ENCODE peak calls at places on chromosomes 1 and 21, in eight cellular contexts. K, F, U, W, P, M, G and T are unnamed samples.

GRCh38 chr1:112144738-112145426 is 155.4 kb upstream of the KCND3 start:
- DNase-seq in K (no peak), F (no peak), U (no peak), W (no peak), P (no peak), M (no peak), G (no peak), T (no peak)

GRCh38 chr1:94045465-94046056 is 75.4 kb downstream of the ABCA4 start:
- DNase-seq in K (peak; percentile 74), F (peak; percentile 96), U (peak; percentile 49), W (no peak), P (peak; percentile 93), M (peak; percentile 93), G (peak; percentile 91), T (peak; percentile 93)

GRCh38 chr1:26578167-26578566 is 48.6 kb downstream of the RPS6KA1 start:
- DNase-seq in K (no peak), F (no peak), U (no peak), W (no peak), P (no peak), M (no peak), G (no peak), T (no peak)

GRCh38 chr1:212930986-212931678 is 19.2 kb upstream of the VASH2 start:
- DNase-seq in K (no peak), F (peak; percentile 26), U (no peak), W (no peak), P (no peak), M (no peak), G (no peak), T (no peak)

GRCh38 chr1:53413175-53414001 is 45.8 kb upstream of the DMRTB1 start:
- DNase-seq in K (no peak), F (peak; percentile 57), U (no peak), W (no peak), P (peak; percentile 67), M (peak; percentile 74), G (no peak), T (peak; percentile 93)

GRCh38 chr1:220124542-220124941 is 30.6 kb downstream of the IARS2 start:
- DNase-seq in K (no peak), F (no peak), U (no peak), W (no peak), P (no peak), M (peak; percentile 51), G (no peak), T (no peak)

GRCh38 chr21:36395353-36396111 is 10.3 kb downstream of the CHAF1B start:
- DNase-seq in K (no peak), F (no peak), U (no peak), W (no peak), P (no peak), M (no peak), G (peak; percentile 79), T (no peak)

GRCh38 chr1:10451286-10451685 is 1.5 kb downstream of the CORT start:
- DNase-seq in K (peak; percentile 62), F (peak; percentile 63), U (no peak), W (no peak), P (no peak), M (no peak), G (no peak), T (no peak)

GRCh38 chr1:166884040-166884642 is 8.1 kb upstream of the TADA1 start:
- DNase-seq in K (peak; percentile 83), F (peak; percentile 96), U (no peak), W (peak; percentile 19), P (peak; percentile 48), M (no peak), G (peak; percentile 64), T (no peak)

GRCh38 chr1:21084111-21084510 is 92.6 kb downstream of the EIF4G3 start:
- DNase-seq in K (no peak), F (no peak), U (no peak), W (no peak), P (no peak), M (no peak), G (no peak), T (no peak)

GRCh38 chr21:31576428-31576827 is 83.1 kb upstream of the SOD1 start:
- DNase-seq in K (no peak), F (no peak), U (no peak), W (no peak), P (peak; percentile 48), M (no peak), G (no peak), T (no peak)

GRCh38 chr1:231985624-231986023 is 359.0 kb downstream of the DISC1 start:
- DNase-seq in K (no peak), F (no peak), U (no peak), W (no peak), P (no peak), M (no peak), G (no peak), T (no peak)

GRCh38 chr1:201527879-201528278 is 11.0 kb upstream of the NAV1 start:
- DNase-seq in K (no peak), F (no peak), U (no peak), W (no peak), P (no peak), M (no peak), G (no peak), T (no peak)

GRCh38 chr1:76491737-76492136 is 375.5 kb upstream of the ST6GALNAC5 start:
- DNase-seq in K (no peak), F (no peak), U (no peak), W (no peak), P (no peak), M (no peak), G (no peak), T (no peak)

GRCh38 chr21:45228171-45228641 is 59.5 kb downstream of the POFUT2 start:
- DNase-seq in K (no peak), F (no peak), U (no peak), W (no peak), P (peak; percentile 91), M (peak; percentile 94), G (no peak), T (peak; percentile 89)

GRCh38 chr21:33478858-33479678 is 706 bp downstream of the TMEM50B start:
- DNase-seq in K (peak; percentile 43), F (peak; percentile 85), U (no peak), W (peak; percentile 22), P (peak; percentile 23), M (no peak), G (peak; percentile 70), T (no peak)

GRCh38 chr21:43736224-43736883 is 17.4 kb downstream of the PDXK start:
- DNase-seq in K (no peak), F (no peak), U (no peak), W (no peak), P (no peak), M (no peak), G (no peak), T (no peak)

GRCh38 chr1:109805486-109806180 is 41.9 kb upstream of the EPS8L3 start:
- DNase-seq in K (no peak), F (peak; percentile 46), U (peak; percentile 5), W (no peak), P (no peak), M (no peak), G (peak; percentile 26), T (no peak)

GRCh38 chr1:87252406-87252805 is 76.3 kb upstream of the LMO4 start:
- DNase-seq in K (no peak), F (no peak), U (no peak), W (no peak), P (peak; percentile 20), M (peak; percentile 40), G (no peak), T (no peak)

GRCh38 chr1:13702425-13703127 is 2.6 kb downstream of the PRDM2 start:
- DNase-seq in K (no peak), F (no peak), U (no peak), W (peak; percentile 51), P (no peak), M (no peak), G (no peak), T (no peak)

GRCh38 chr1:182781849-182782586 is 7.6 kb upstream of the NPL start:
- DNase-seq in K (peak; percentile 77), F (peak; percentile 93), U (peak; percentile 42), W (peak; percentile 54), P (peak; percentile 81), M (no peak), G (peak; percentile 84), T (no peak)

DNA sequence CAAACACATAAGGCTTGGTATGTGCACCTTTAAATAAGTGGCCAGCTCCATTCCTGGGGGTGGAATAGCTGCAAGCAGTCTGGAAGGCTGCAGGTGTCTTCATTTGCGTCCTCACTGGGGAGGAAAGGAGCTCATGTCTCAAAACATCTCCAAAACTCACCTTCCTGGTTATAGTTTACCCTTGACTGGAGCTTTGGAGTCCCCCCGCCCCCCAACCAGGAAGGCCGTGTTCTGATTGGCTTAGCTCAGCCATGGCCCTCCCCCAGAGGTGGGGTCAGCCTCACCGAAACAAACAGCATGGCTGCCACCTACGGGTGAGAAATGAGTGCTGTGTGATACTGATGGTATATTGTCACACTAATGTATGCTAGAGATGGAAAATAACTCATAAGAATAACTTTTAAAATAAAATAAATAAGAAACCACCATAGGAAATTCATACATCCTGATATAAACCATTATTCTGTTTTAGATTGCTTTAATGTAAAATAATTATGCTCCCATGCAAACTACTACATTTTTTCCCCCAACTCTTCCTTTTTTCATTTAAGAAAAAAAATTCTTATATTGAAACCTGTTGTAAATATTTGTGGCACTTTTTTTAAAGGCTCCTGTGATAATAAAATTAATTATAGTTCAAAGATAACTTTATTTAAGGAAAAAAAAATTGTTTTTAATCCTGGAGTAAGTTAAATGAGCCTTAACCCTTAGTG is 90.8 kb downstream of the ZP4 start:
- DNase-seq in K (peak; percentile 64), F (peak; percentile 95), U (no peak), W (no peak), P (peak; percentile 79), M (no peak), G (no peak), T (peak; percentile 14)
- TF ChIP-seq CTCF in K (no peak), F (peak; percentile 83), U (no peak), W (no peak), P (peak; percentile 48), M (no peak), G (no peak), T (peak; percentile 57)

DNA sequence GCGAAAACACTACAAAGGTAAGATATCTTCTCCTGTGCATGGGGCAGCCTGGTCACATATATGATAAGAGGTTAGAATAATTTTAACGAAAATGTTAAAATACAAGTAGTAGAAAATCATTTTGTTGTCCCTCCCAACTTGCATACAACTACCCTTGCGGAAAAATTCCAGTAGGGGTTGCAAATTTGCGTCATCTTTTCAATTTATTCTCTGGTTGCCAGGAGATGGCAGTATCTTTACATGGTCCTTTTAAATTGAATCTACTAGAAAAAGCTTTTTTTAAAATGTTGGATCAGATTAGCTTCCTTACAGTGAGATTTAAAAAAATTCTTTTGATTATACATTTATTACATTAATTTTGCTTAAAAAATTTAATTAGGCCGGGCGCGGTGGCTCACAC is 10.9 kb downstream of the S100PBP start:
- DNase-seq in K (no peak), F (no peak), U (no peak), W (no peak), P (no peak), M (no peak), G (no peak), T (no peak)
- TF ChIP-seq CTCF in K (peak; percentile 35), F (peak; percentile 51), U (no peak), W (no peak), P (no peak), M (no peak), G (no peak), T (peak; percentile 9)

GRCh38 chr1:226403522-226404034 is 4.3 kb downstream of the PARP1 start:
- DNase-seq in K (peak; percentile 12), F (peak; percentile 59), U (no peak), W (no peak), P (peak; percentile 17), M (no peak), G (no peak), T (no peak)
- TF ChIP-seq CTCF in K (peak; percentile 49), F (peak; percentile 65), U (no peak), W (no peak), P (no peak), M (peak; percentile 7), G (peak; percentile 10), T (peak; percentile 43)

GRCh38 chr1:202750761-202751160 is 40.5 kb upstream of the SYT2 start:
- DNase-seq in K (no peak), F (no peak), U (no peak), W (no peak), P (no peak), M (no peak), G (no peak), T (no peak)
- TF ChIP-seq CTCF in K (no peak), F (no peak), U (no peak), W (no peak), P (no peak), M (no peak), G (peak; percentile 18), T (no peak)